ENCODE peak calls at places on chromosomes 12 and 14, in seven cellular contexts. One of them, this sample, is unnamed.

GRCh38 chr12:63151061-63151897 is at the start of gene AVPR1A:
- DNase-seq in AG04450: no peak
- DNase-seq in testis: peak
- DNase-seq in HepG2: no peak
- DNase-seq in neural progenitor cell: peak
- DNase-seq in upper lobe of right lung: no peak
- DNase-seq in astrocyte of the cerebellum: no peak
- DNase-seq in this sample: no peak

GRCh38 chr12:83573676-83574075 is 887.0 kb downstream of the TMTC2 start:
- DNase-seq in AG04450: no peak
- DNase-seq in testis: no peak
- DNase-seq in HepG2: no peak
- DNase-seq in neural progenitor cell: no peak
- DNase-seq in upper lobe of right lung: no peak
- DNase-seq in astrocyte of the cerebellum: peak
- DNase-seq in this sample: peak

GRCh38 chr12:70094467-70094866 is 148.8 kb upstream of the CNOT2 start:
- DNase-seq in AG04450: no peak
- DNase-seq in testis: no peak
- DNase-seq in HepG2: no peak
- DNase-seq in neural progenitor cell: peak
- DNase-seq in upper lobe of right lung: no peak
- DNase-seq in astrocyte of the cerebellum: no peak
- DNase-seq in this sample: no peak

GRCh38 chr14:84555493-84555892 is 974.5 kb upstream of the FLRT2 start:
- DNase-seq in AG04450: no peak
- DNase-seq in testis: no peak
- DNase-seq in HepG2: no peak
- DNase-seq in neural progenitor cell: no peak
- DNase-seq in upper lobe of right lung: no peak
- DNase-seq in astrocyte of the cerebellum: no peak
- DNase-seq in this sample: no peak

GRCh38 chr14:63960926-63961567 is 108.2 kb downstream of the SYNE2 start:
- DNase-seq in AG04450: peak
- DNase-seq in testis: no peak
- DNase-seq in HepG2: no peak
- DNase-seq in neural progenitor cell: no peak
- DNase-seq in upper lobe of right lung: no peak
- DNase-seq in astrocyte of the cerebellum: peak
- DNase-seq in this sample: no peak

GRCh38 chr14:36222952-36223468 is 46.5 kb upstream of the PTCSC3 start:
- DNase-seq in AG04450: no peak
- DNase-seq in testis: no peak
- DNase-seq in HepG2: no peak
- DNase-seq in neural progenitor cell: no peak
- DNase-seq in upper lobe of right lung: no peak
- DNase-seq in astrocyte of the cerebellum: no peak
- DNase-seq in this sample: no peak

GRCh38 chr12:42636993-42637392 is 47.4 kb upstream of the PRICKLE1 start:
- DNase-seq in AG04450: no peak
- DNase-seq in testis: peak
- DNase-seq in HepG2: no peak
- DNase-seq in neural progenitor cell: no peak
- DNase-seq in upper lobe of right lung: no peak
- DNase-seq in astrocyte of the cerebellum: no peak
- DNase-seq in this sample: no peak

GRCh38 chr12:132121283-132121682 is 22.8 kb downstream of the DDX51 start:
- DNase-seq in AG04450: no peak
- DNase-seq in testis: no peak
- DNase-seq in HepG2: no peak
- DNase-seq in neural progenitor cell: no peak
- DNase-seq in upper lobe of right lung: no peak
- DNase-seq in astrocyte of the cerebellum: no peak
- DNase-seq in this sample: no peak

GRCh38 chr14:53035336-53035735 is 84.5 kb upstream of the FERMT2 start:
- DNase-seq in AG04450: no peak
- DNase-seq in testis: no peak
- DNase-seq in HepG2: no peak
- DNase-seq in neural progenitor cell: no peak
- DNase-seq in upper lobe of right lung: no peak
- DNase-seq in astrocyte of the cerebellum: no peak
- DNase-seq in this sample: no peak

GRCh38 chr12:107356266-107356936 is 263.1 kb upstream of the CRY1 start:
- DNase-seq in AG04450: peak
- DNase-seq in testis: no peak
- DNase-seq in HepG2: peak
- DNase-seq in neural progenitor cell: no peak
- DNase-seq in upper lobe of right lung: no peak
- DNase-seq in astrocyte of the cerebellum: peak
- DNase-seq in this sample: no peak

GRCh38 chr12:110245278-110245868 is 35.7 kb upstream of the ATP2A2 start:
- DNase-seq in AG04450: no peak
- DNase-seq in testis: no peak
- DNase-seq in HepG2: peak
- DNase-seq in neural progenitor cell: peak
- DNase-seq in upper lobe of right lung: peak
- DNase-seq in astrocyte of the cerebellum: no peak
- DNase-seq in this sample: no peak

GRCh38 chr12:57631566-57632368 is 1.2 kb downstream of the B4GALNT1 start:
- DNase-seq in AG04450: no peak
- DNase-seq in testis: peak
- DNase-seq in HepG2: no peak
- DNase-seq in neural progenitor cell: peak
- DNase-seq in upper lobe of right lung: no peak
- DNase-seq in astrocyte of the cerebellum: no peak
- DNase-seq in this sample: no peak

GRCh38 chr12:110744697-110745264 is 2.1 kb upstream of the PPP1CC start:
- DNase-seq in AG04450: no peak
- DNase-seq in testis: no peak
- DNase-seq in HepG2: peak
- DNase-seq in neural progenitor cell: peak
- DNase-seq in upper lobe of right lung: no peak
- DNase-seq in astrocyte of the cerebellum: no peak
- DNase-seq in this sample: no peak

GRCh38 chr12:30019386-30020140 is 235.8 kb upstream of the TMTC1 start:
- DNase-seq in AG04450: no peak
- DNase-seq in testis: no peak
- DNase-seq in HepG2: no peak
- DNase-seq in neural progenitor cell: no peak
- DNase-seq in upper lobe of right lung: no peak
- DNase-seq in astrocyte of the cerebellum: no peak
- DNase-seq in this sample: no peak

GRCh38 chr14:82855912-82856381 is 1322.3 kb upstream of the SEL1L start:
- DNase-seq in AG04450: no peak
- DNase-seq in testis: no peak
- DNase-seq in HepG2: no peak
- DNase-seq in neural progenitor cell: peak
- DNase-seq in upper lobe of right lung: no peak
- DNase-seq in astrocyte of the cerebellum: peak
- DNase-seq in this sample: no peak
- TF ChIP-seq CTCF in AG04450: peak
- TF ChIP-seq CTCF in testis: peak
- TF ChIP-seq CTCF in HepG2: no peak
- TF ChIP-seq CTCF in neural progenitor cell: peak
- TF ChIP-seq CTCF in upper lobe of right lung: peak
- TF ChIP-seq CTCF in astrocyte of the cerebellum: peak
- TF ChIP-seq CTCF in this sample: no peak

GRCh38 chr12:14885718-14886201 is at the start of gene MGP:
- DNase-seq in AG04450: no peak
- DNase-seq in testis: peak
- DNase-seq in HepG2: no peak
- DNase-seq in neural progenitor cell: no peak
- DNase-seq in upper lobe of right lung: no peak
- DNase-seq in astrocyte of the cerebellum: peak
- DNase-seq in this sample: no peak
- H3K4me3 ChIP-seq in AG04450: peak
- H3K4me3 ChIP-seq in testis: peak
- H3K4me3 ChIP-seq in HepG2: no peak
- H3K4me3 ChIP-seq in neural progenitor cell: no peak
- H3K4me3 ChIP-seq in upper lobe of right lung: peak
- H3K4me3 ChIP-seq in astrocyte of the cerebellum: peak
- H3K4me3 ChIP-seq in this sample: peak

GRCh38 chr14:92622311-92622710 is 108.7 kb downstream of the RIN3 start:
- DNase-seq in AG04450: no peak
- DNase-seq in testis: no peak
- DNase-seq in HepG2: no peak
- DNase-seq in neural progenitor cell: no peak
- DNase-seq in upper lobe of right lung: no peak
- DNase-seq in astrocyte of the cerebellum: no peak
- DNase-seq in this sample: no peak
- TF ChIP-seq CTCF in AG04450: no peak
- TF ChIP-seq CTCF in testis: no peak
- TF ChIP-seq CTCF in HepG2: no peak
- TF ChIP-seq CTCF in neural progenitor cell: no peak
- TF ChIP-seq CTCF in upper lobe of right lung: no peak
- TF ChIP-seq CTCF in astrocyte of the cerebellum: no peak
- TF ChIP-seq CTCF in this sample: no peak

GRCh38 chr14:77557391-77557790 is 58.8 kb upstream of the ISM2 start:
- DNase-seq in AG04450: no peak
- DNase-seq in testis: no peak
- DNase-seq in HepG2: no peak
- DNase-seq in neural progenitor cell: no peak
- DNase-seq in upper lobe of right lung: no peak
- DNase-seq in astrocyte of the cerebellum: no peak
- DNase-seq in this sample: no peak
- H3K4me3 ChIP-seq in AG04450: no peak
- H3K4me3 ChIP-seq in testis: no peak
- H3K4me3 ChIP-seq in HepG2: no peak
- H3K4me3 ChIP-seq in neural progenitor cell: no peak
- H3K4me3 ChIP-seq in upper lobe of right lung: no peak
- H3K4me3 ChIP-seq in astrocyte of the cerebellum: no peak
- H3K4me3 ChIP-seq in this sample: no peak

GRCh38 chr12:122031342-122032216 is 9.9 kb downstream of the BCL7A start:
- DNase-seq in AG04450: no peak
- DNase-seq in testis: peak
- DNase-seq in HepG2: no peak
- DNase-seq in neural progenitor cell: peak
- DNase-seq in upper lobe of right lung: peak
- DNase-seq in astrocyte of the cerebellum: no peak
- DNase-seq in this sample: no peak
- TF ChIP-seq CTCF in AG04450: peak
- TF ChIP-seq CTCF in testis: peak
- TF ChIP-seq CTCF in HepG2: peak
- TF ChIP-seq CTCF in neural progenitor cell: peak
- TF ChIP-seq CTCF in upper lobe of right lung: peak
- TF ChIP-seq CTCF in astrocyte of the cerebellum: peak
- TF ChIP-seq CTCF in this sample: peak

GRCh38 chr14:69042309-69043006 is 63.4 kb upstream of the ACTN1 start:
- DNase-seq in AG04450: no peak
- DNase-seq in testis: no peak
- DNase-seq in HepG2: no peak
- DNase-seq in neural progenitor cell: no peak
- DNase-seq in upper lobe of right lung: no peak
- DNase-seq in astrocyte of the cerebellum: no peak
- DNase-seq in this sample: no peak

GRCh38 chr14:69043007-69043444 is 63.9 kb upstream of the ACTN1 start:
- DNase-seq in AG04450: no peak
- DNase-seq in testis: peak
- DNase-seq in HepG2: no peak
- DNase-seq in neural progenitor cell: no peak
- DNase-seq in upper lobe of right lung: peak
- DNase-seq in astrocyte of the cerebellum: no peak
- DNase-seq in this sample: no peak

GRCh38 chr14:69044965-69045555 is 66.0 kb upstream of the ACTN1 start:
- DNase-seq in AG04450: no peak
- DNase-seq in testis: peak
- DNase-seq in HepG2: no peak
- DNase-seq in neural progenitor cell: no peak
- DNase-seq in upper lobe of right lung: no peak
- DNase-seq in astrocyte of the cerebellum: peak
- DNase-seq in this sample: no peak

GRCh38 chr14:69044296-69044695 is 65.2 kb upstream of the ACTN1 start:
- DNase-seq in AG04450: no peak
- DNase-seq in testis: no peak
- DNase-seq in HepG2: no peak
- DNase-seq in neural progenitor cell: no peak
- DNase-seq in upper lobe of right lung: no peak
- DNase-seq in astrocyte of the cerebellum: no peak
- DNase-seq in this sample: no peak

DNA sequence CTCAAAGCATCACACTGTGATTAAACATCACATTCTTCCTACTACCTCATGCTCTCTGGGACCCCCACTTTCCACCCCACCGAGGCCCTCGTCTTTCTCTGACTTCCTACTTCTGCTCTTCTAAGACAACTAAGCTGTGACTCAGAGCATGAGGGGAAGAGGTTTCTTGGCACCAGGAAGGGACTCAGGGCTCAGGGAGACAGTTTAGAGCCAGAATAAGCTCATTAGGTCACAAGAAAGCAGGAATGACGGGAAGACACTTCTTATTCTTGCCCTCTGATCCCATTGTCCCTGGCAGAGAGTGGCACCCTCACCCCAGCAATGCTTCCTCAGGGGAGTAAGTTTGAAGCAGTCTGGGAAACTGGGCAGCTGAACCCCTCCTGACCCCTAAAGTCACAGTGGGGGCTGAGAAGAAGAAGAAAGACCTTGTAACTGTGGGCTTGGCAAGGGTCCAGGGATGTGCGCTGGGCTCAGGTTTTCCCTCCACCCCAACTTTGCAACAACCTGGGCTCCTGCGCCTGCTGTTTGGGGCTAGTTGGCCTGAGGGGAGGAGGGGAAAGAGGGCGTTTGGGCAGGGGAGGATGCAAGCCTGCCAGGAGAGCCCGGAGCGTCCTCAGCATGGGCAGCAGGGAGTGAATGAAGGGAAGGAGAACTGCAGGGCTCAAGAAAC is 64.6 kb upstream of the ACTN1 start:
- DNase-seq in AG04450: no peak
- DNase-seq in testis: peak
- DNase-seq in HepG2: no peak
- DNase-seq in neural progenitor cell: no peak
- DNase-seq in upper lobe of right lung: no peak
- DNase-seq in astrocyte of the cerebellum: no peak
- DNase-seq in this sample: no peak
- H3K4me3 ChIP-seq in AG04450: no peak
- H3K4me3 ChIP-seq in testis: no peak
- H3K4me3 ChIP-seq in HepG2: no peak
- H3K4me3 ChIP-seq in neural progenitor cell: no peak
- H3K4me3 ChIP-seq in upper lobe of right lung: no peak
- H3K4me3 ChIP-seq in astrocyte of the cerebellum: no peak
- H3K4me3 ChIP-seq in this sample: no peak

This sample was measured in HFF-Myc.